ENCODE peak calls at places on chromosomes 2 and 18, in seven cellular contexts. H is hepatic stellate cell; M is activated CD8-positive, alpha-beta memory T cell treated with anti-CD3 and anti-CD28 coated beads for 1 hour; R is cardiac fibroblast; A is stimulated activated CD8-positive, alpha-beta memory T cell treated with anti-CD3 and anti-CD28 coated beads, Interleukin-7, amount 100 ng/mL, for 48 hours; V is EH; C is NCI-H510A treated with DMSO at 0.1 percent for 48 hours. Q is an unnamed sample.

GRCh38 chr2:117972466-117973123 is 41.3 kb downstream of the CCDC93 start:
- DNase-seq in H (no peak), M (no peak), R (peak), A (no peak), V (peak), C (no peak), Q (peak)

GRCh38 chr18:57428221-57429150 is 6.7 kb upstream of the ONECUT2 start:
- DNase-seq in H (no peak), M (no peak), R (no peak), A (no peak), V (no peak), C (no peak), Q (no peak)

GRCh38 chr2:119574864-119575263 is 30.6 kb downstream of the CFAP221 start:
- DNase-seq in H (no peak), M (no peak), R (no peak), A (no peak), V (no peak), C (no peak), Q (no peak)

GRCh38 chr2:112121682-112122254 is 16.4 kb upstream of the FBLN7 start:
- DNase-seq in H (no peak), M (peak), R (peak), A (no peak), V (peak), C (peak), Q (peak)

GRCh38 chr2:74658516-74658915 is 4.5 kb downstream of the SEMA4F start:
- DNase-seq in H (peak), M (no peak), R (peak), A (no peak), V (peak), C (no peak), Q (peak)

GRCh38 chr18:10926565-10927194 is 222.7 kb downstream of the PIEZO2 start:
- DNase-seq in H (peak), M (no peak), R (peak), A (no peak), V (peak), C (no peak), Q (peak)

GRCh38 chr2:190625691-190626090 is 23.2 kb upstream of the NAB1 start:
- DNase-seq in H (no peak), M (no peak), R (no peak), A (no peak), V (no peak), C (no peak), Q (no peak)

GRCh38 chr2:237244976-237245646 is 159.4 kb downstream of the COPS8 start:
- DNase-seq in H (no peak), M (no peak), R (peak), A (no peak), V (peak), C (no peak), Q (no peak)

GRCh38 chr2:105787376-105788318 is 42.9 kb downstream of the NCK2 start:
- DNase-seq in H (no peak), M (no peak), R (no peak), A (no peak), V (no peak), C (no peak), Q (no peak)

GRCh38 chr2:96856776-96857673 is 791 bp downstream of the ANKRD39 start:
- DNase-seq in H (no peak), M (no peak), R (no peak), A (no peak), V (peak), C (peak), Q (peak)

GRCh38 chr2:136134126-136134525 is 16.2 kb upstream of the CXCR4 start:
- DNase-seq in H (no peak), M (no peak), R (no peak), A (no peak), V (no peak), C (no peak), Q (no peak)

GRCh38 chr2:31088516-31089195 is 49.6 kb downstream of the GALNT14 start:
- DNase-seq in H (no peak), M (no peak), R (no peak), A (no peak), V (no peak), C (no peak), Q (no peak)

Q was measured in ELR.